ENCODE peak calls at places on chromosomes 6 and 20, in five cellular contexts. U is HepG2, F is NB4, D is K562, S is GM12878. O is an unnamed sample.

GRCh38 chr20:61997372-61997771 is 68.3 kb downstream of the TAF4 start:
- DNase-seq in U (no peak), F (no peak), D (no peak), S (no peak), O (no peak)

GRCh38 chr6:166739655-166740318 is 112.7 kb upstream of the RPS6KA2 start:
- DNase-seq in U (no peak), F (no peak), D (no peak), S (no peak), O (no peak)

GRCh38 chr6:119669228-119669627 is 319.7 kb upstream of the MAN1A1 start:
- DNase-seq in U (no peak), F (peak), D (no peak), S (no peak), O (no peak)

GRCh38 chr6:12849420-12850200 is 133.0 kb downstream of the PHACTR1 start:
- DNase-seq in U (no peak), F (no peak), D (no peak), S (no peak), O (no peak)

GRCh38 chr6:44667226-44667625 is 279.7 kb downstream of the CDC5L start:
- DNase-seq in U (peak), F (no peak), D (no peak), S (no peak), O (no peak)

GRCh38 chr6:168052291-168052891 is 26.6 kb downstream of the FRMD1 start:
- DNase-seq in U (no peak), F (no peak), D (no peak), S (no peak), O (no peak)

GRCh38 chr6:87164004-87164403 is 8.6 kb downstream of the ZNF292 start:
- DNase-seq in U (no peak), F (no peak), D (no peak), S (no peak), O (no peak)

GRCh38 chr20:7758436-7758835 is 181.8 kb downstream of the HAO1 start:
- DNase-seq in U (no peak), F (no peak), D (no peak), S (no peak), O (no peak)

GRCh38 chr20:61343934-61344333 is 91.9 kb downstream of the CDH4 start:
- DNase-seq in U (no peak), F (no peak), D (no peak), S (no peak), O (no peak)

GRCh38 chr6:106692112-106692822 is 62.9 kb downstream of the QRSL1 start:
- DNase-seq in U (no peak), F (no peak), D (no peak), S (no peak), O (peak)

GRCh38 chr6:138688580-138688979 is 85.0 kb upstream of the CCDC28A start:
- DNase-seq in U (no peak), F (no peak), D (no peak), S (no peak), O (no peak)

GRCh38 chr20:23637282-23638221 is at the start of gene CST3:
- DNase-seq in U (peak), F (peak), D (peak), S (no peak), O (peak)

GRCh38 chr6:44052419-44053011 is 74.7 kb downstream of the MRPL14 start:
- DNase-seq in U (no peak), F (peak), D (peak), S (no peak), O (no peak)

GRCh38 chr6:27133281-27134227 is 113.9 kb upstream of the PRSS16 start:
- DNase-seq in U (peak), F (peak), D (peak), S (peak), O (peak)

GRCh38 chr6:88823998-88824397 is 139.4 kb downstream of the RNGTT start:
- DNase-seq in U (peak), F (no peak), D (no peak), S (no peak), O (no peak)

GRCh38 chr6:36133912-36134311 is 3.6 kb downstream of the MAPK13 start:
- DNase-seq in U (no peak), F (no peak), D (no peak), S (no peak), O (no peak)

GRCh38 chr6:37155394-37156312 is 14.3 kb upstream of the PIM1 start:
- DNase-seq in U (no peak), F (no peak), D (peak), S (peak), O (no peak)

GRCh38 chr6:6455272-6455671 is 133.2 kb upstream of the LY86 start:
- DNase-seq in U (no peak), F (no peak), D (no peak), S (no peak), O (no peak)
- TF ChIP-seq MYC in U (no peak), F (no peak), D (no peak), S (no peak), O (no peak)

DNA sequence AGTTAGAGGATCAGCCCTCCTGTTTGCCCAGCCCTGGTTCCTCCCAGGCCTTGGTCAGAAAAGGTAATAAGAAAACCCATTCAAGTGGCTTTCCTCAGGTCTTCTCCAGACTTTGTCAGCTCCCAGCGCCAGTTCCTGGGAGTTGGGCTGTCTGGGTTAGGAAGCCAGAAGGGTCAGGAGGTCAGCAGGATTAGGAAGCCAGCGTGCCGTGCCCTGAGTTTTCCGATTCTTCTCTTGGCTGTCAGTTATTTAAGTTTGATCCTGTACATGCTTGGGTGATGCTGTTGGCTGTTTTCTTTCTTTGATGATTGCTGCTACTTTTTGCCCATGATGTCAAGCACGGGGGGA is 140.0 kb upstream of the PMEPA1 start:
- DNase-seq in U (no peak), F (no peak), D (no peak), S (no peak), O (no peak)
- TF ChIP-seq MYC in U (no peak), F (no peak), D (no peak), S (no peak), O (no peak)

DNA sequence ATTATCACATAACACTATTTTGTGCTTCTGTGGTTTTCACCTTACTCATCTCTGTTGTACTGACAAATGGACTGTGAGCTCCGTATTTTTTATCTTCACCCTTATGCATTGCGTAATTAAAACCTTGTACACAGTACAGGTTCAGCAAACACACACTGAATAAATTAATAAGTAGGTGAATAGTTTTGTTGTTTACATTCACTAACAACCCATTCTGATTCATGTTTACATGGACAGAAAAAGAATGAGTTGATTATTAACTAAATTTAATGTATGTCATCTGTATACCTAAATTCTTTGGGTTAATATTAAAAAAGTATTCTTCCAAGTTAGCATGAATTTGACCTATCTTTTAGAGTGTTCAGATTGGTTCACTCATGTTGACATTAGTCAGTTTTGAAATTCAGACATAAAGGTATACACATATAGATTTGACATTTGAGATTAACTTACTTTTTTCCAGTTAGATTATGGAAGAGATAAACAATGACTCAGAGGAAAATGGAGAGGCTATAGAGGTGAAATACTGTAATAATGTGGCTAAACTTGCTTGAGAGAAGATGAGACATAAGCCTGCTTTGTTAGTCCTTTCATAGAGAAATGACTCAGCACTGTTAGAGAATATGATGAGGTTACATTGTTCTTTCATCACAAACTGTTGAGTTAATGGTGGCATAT is 541.7 kb upstream of the FLRT3 start:
- DNase-seq in U (peak), F (no peak), D (no peak), S (no peak), O (peak)
- TF ChIP-seq MYC in U (no peak), F (no peak), D (no peak), S (no peak), O (no peak)

DNA sequence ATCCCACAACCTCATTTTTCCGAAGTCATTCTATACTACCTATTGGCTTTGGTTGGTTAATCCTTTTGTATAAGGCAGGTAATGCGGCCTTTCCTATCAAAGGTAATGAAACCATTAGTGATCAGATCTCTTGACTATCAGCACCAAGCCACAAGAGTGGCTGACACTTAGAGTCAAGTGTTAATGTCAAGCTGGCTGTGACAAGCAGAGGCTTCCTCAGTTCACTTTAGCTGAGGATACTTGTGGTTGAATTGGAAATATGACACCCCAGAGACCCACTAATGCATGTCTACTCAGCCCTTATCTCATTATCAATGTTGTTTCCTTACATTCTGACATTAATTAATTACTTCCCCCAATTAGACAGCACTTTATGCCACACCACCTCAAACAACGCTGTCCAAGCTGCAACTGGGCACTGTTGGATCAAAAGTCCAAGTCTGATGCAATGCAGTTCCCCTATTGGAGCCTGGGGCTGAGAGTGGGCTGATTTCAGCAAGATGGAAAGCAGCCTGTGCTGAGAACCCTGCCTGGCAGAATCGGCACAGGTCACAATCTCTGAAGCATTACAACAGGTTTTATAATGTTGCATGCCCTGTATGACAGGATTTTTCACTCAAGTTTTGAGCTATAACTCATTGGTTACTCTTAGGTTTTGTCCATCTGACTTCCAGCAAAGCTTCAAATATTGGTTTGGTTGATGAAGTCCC is 273.5 kb downstream of the COL12A1 start:
- DNase-seq in U (no peak), F (peak), D (no peak), S (no peak), O (no peak)
- TF ChIP-seq MYC in U (no peak), F (no peak), D (no peak), S (no peak), O (no peak)

DNA sequence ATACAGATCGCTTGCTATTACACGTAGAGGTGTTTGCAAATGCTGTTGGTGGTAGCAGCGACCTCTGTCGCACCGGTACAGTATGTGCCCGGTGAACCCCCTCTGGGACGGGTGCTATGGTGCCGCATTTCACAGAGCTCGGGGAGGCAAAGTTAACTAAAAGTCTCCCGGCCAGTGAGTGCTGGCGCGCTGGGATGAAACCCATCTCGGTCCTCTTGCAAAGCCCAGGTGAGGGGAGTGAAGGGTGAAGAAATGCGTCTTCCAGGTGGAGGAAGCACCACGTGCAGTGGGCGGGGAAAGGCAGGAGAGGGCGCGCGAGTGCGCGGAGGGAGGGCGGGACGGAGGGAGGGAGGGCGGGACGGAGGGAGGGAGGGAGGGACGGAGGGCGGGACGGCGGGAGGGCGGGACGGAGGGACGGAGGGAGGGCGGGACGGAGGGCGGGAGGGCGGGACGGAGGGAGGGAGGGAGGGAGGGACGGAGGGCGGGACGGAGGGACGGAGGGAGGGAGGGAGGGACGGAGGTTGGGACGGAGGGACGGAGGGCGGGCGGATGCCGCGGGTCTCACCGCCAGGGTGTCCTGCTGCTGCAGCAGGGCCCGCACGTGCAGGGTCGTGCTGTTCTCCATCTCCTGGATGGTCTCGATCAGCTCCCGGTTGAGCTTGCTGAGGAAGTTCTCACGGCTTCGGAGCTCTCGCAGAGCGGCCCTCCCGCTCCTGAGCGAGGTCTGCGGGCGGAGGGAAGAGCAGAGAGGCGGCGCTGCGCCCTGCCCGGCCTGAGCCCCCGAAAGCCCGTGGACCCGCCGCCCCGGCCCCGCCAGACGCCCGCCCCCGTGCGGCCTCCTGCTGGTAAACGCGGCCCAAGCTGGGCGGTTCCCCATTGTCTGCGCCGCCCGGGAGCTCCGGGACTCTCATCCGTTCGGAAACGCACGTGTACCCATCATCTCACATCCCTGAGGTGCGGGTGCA is 11.7 kb downstream of the C20orf96 start:
- DNase-seq in U (no peak), F (no peak), D (no peak), S (no peak), O (no peak)
- TF ChIP-seq MYC in U (no peak), F (no peak), D (no peak), S (no peak), O (no peak)

DNA sequence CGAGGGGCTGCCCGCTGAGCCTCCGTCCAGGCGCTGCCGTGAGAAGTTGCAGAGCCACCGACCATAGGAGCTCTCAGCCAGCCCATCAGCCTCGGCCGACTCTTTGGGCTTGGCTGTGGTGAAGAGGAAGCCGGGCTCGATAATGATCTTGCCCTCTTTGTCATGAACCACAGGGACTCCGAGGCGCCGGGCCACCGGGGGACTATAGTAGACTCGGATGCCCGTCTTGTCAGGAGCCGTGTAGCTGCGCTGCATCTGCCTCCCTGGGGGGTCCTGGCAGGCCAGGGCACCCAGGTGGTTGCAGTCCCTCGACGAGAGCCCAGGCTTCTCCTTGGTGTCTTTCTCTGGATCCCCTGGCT is 20.5 kb upstream of the DSN1 start:
- DNase-seq in U (no peak), F (no peak), D (no peak), S (no peak), O (no peak)
- TF ChIP-seq MYC in U (no peak), F (no peak), D (no peak), S (no peak), O (no peak)

DNA sequence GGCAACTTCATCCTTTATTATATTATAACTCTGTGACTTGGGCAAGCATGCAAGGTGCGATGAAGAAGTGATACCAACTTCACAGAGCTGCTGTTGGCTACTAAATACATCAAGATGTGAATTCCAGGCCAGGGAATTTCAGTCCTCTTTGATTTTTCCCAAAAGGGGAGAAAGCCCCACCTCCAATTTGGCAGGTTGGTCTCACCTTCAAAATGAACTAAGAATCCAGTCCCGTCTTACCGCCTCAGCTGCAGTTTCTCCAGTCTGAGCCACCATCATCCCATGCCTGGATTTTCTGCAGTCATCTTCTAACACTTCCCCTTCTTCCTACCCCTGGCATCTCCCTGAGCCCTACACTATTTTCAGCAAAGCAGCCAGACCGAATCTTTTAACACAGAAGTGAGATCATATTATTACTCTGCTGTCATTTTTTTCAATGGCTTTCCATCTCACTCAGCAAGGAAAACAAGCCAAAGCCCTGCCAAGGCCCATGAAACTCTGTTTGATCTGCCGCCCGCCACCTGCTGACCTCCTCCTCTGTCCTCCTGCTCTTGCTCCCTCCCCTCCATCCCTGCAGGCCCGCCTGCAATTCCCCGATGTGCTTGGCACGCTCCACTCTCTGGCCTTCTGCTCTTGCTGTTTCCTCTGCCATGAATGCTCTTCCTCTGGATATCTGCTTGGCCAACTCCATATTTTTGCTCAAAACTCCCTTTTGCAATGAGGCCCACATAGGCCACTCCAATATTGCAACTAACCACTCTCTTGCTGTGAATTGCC is 45.9 kb upstream of the TAGAP start:
- DNase-seq in U (no peak), F (no peak), D (no peak), S (no peak), O (no peak)
- TF ChIP-seq MYC in U (no peak), F (no peak), D (no peak), S (no peak), O (no peak)

GRCh38 chr6:11214911-11215310 is 17.6 kb downstream of the NEDD9 start:
- DNase-seq in U (no peak), F (no peak), D (no peak), S (no peak), O (no peak)
- TF ChIP-seq MYC in U (no peak), F (no peak), D (no peak), S (no peak), O (no peak)